ENCODE peak calls at places on chromosomes 3 and 15, in seven cellular contexts. J is left ventricle myocardium inferior, A is endothelial cell of umbilical vein, L is breast epithelium, K is iPS DF 6.9, P is neuronal stem cell, W is neural progenitor cell. R is an unnamed sample. For H3K9me3 and H3K36me3, the result is how much of the 10 kb centered on the place peaks cover.

GRCh38 chr3:194313642-194314430 is 37.3 kb downstream of the CPN2 start:
- DNase-seq in A (no peak), J (peak), L (no peak), W (peak), K (no peak), P (no peak), R (peak)

GRCh38 chr3:122973893-122974615 is 53.5 kb downstream of the SEMA5B start:
- DNase-seq in A (no peak), W (no peak), J (peak), L (no peak), K (no peak), P (no peak), R (no peak)

GRCh38 chr3:23041918-23042696 is 161.0 kb upstream of the UBE2E2 start:
- DNase-seq in P (no peak), K (no peak), A (no peak), J (no peak), W (no peak), L (no peak), R (peak)

GRCh38 chr3:9400626-9401025 is 3.2 kb downstream of the SETD5 start:
- DNase-seq in L (no peak), K (no peak), W (peak), A (peak), J (no peak), P (no peak), R (peak)

GRCh38 chr3:71876135-71876534 is 91.2 kb upstream of the PROK2 start:
- DNase-seq in A (no peak), L (no peak), J (no peak), K (no peak), W (no peak), P (no peak), R (no peak)

GRCh38 chr3:157650191-157650590 is 147.0 kb upstream of the VEPH1 start:
- DNase-seq in A (no peak), J (no peak), W (no peak), L (no peak), P (no peak), K (no peak), R (no peak)

GRCh38 chr3:31891876-31892455 is 89.1 kb downstream of the OSBPL10 start:
- DNase-seq in W (no peak), L (no peak), A (no peak), K (no peak), J (no peak), P (no peak), R (no peak)

GRCh38 chr15:67006089-67007065 is 59.0 kb upstream of the SMAD3 start:
- DNase-seq in L (no peak), J (no peak), A (peak), K (no peak), P (no peak), W (no peak), R (no peak)

GRCh38 chr15:76340802-76341365 is 4.3 kb downstream of the ISL2 start:
- DNase-seq in K (no peak), L (no peak), A (no peak), P (no peak), J (no peak), W (peak), R (peak)

GRCh38 chr3:177521305-177521704 is 324.0 kb upstream of the TBL1XR1 start:
- DNase-seq in W (peak), J (no peak), L (peak), P (no peak), A (no peak), K (peak), R (no peak)

GRCh38 chr15:58724471-58724870 is 25.0 kb downstream of the ADAM10 start:
- DNase-seq in W (no peak), L (no peak), K (no peak), J (no peak), A (no peak), P (no peak), R (peak)

GRCh38 chr3:183486472-183486871 is 58.1 kb upstream of the MCF2L2 start:
- DNase-seq in W (no peak), J (no peak), L (no peak), A (no peak), P (no peak), K (no peak), R (no peak)

GRCh38 chr3:149401215-149401925 is 23.9 kb upstream of the TM4SF1 start:
- DNase-seq in W (no peak), L (no peak), A (peak), K (no peak), P (no peak), J (no peak), R (peak)

GRCh38 chr15:41746802-41747201 is 27.5 kb upstream of the MAPKBP1 start:
- DNase-seq in P (no peak), A (peak), K (no peak), L (no peak), W (no peak), J (no peak), R (peak)

GRCh38 chr3:42704136-42704841 is 1.7 kb upstream of the HHATL start:
- DNase-seq in W (no peak), J (no peak), A (no peak), K (no peak), P (no peak), L (peak), R (no peak)

GRCh38 chr3:58962816-58963215 is 87.0 kb downstream of the CFAP20DC start:
- DNase-seq in J (no peak), A (no peak), P (no peak), L (no peak), K (no peak), W (no peak), R (peak)

GRCh38 chr15:44554934-44555723 is 18.2 kb downstream of the EIF3J start:
- DNase-seq in A (peak), J (no peak), P (no peak), K (no peak), L (no peak), W (no peak), R (no peak)

GRCh38 chr3:67414740-67415139 is 239.7 kb downstream of the SUCLG2 start:
- DNase-seq in K (no peak), J (no peak), A (no peak), L (no peak), P (no peak), W (no peak), R (peak)

GRCh38 chr3:170711786-170712185 is 125.9 kb upstream of the SLC7A14 start:
- DNase-seq in A (no peak), L (no peak), P (no peak), W (no peak), J (no peak), K (no peak), R (no peak)

GRCh38 chr3:196150481-196150880 is 60.7 kb downstream of the ZDHHC19 start:
- DNase-seq in A (no peak), K (no peak), P (no peak), W (no peak), J (no peak), L (no peak), R (no peak)

GRCh38 chr3:185646382-185647133 is 60.5 kb downstream of the SENP2 start:
- DNase-seq in P (no peak), K (no peak), L (no peak), J (no peak), A (no peak), W (peak), R (no peak)

GRCh38 chr3:106343841-106344240 is 475.0 kb upstream of the CBLB start:
- DNase-seq in W (no peak), K (no peak), L (no peak), P (no peak), J (no peak), A (no peak), R (no peak)

GRCh38 chr3:150975992-150976368 is 3.5 kb upstream of the CLRN1 start:
- DNase-seq in W (no peak), P (no peak), K (no peak), L (no peak), J (no peak), A (no peak), R (no peak)

GRCh38 chr3:8095724-8096123 is 405.9 kb upstream of the LMCD1 start:
- DNase-seq in A (peak), L (no peak), P (no peak), W (peak), J (no peak), K (peak), R (no peak)

GRCh38 chr3:151197981-151198767 is 4.8 kb downstream of the GPR171 start:
- DNase-seq in J (no peak), A (no peak), L (no peak), W (no peak), P (no peak), K (no peak), R (peak)

GRCh38 chr3:12143949-12144504 is 14.7 kb downstream of the TIMP4 start:
- DNase-seq in L (no peak), A (no peak), K (no peak), W (no peak), P (no peak), J (peak), R (peak)

GRCh38 chr15:70853270-70853854 is 595 bp downstream of the LARP6 start:
- DNase-seq in K (no peak), L (no peak), A (peak), P (peak), J (no peak), W (peak), R (peak)

GRCh38 chr3:78895528-78895927 is 872.3 kb downstream of the ROBO1 start:
- DNase-seq in K (no peak), W (no peak), P (no peak), J (no peak), L (no peak), A (no peak), R (peak)

GRCh38 chr3:119745942-119746341 is 36.0 kb upstream of the NR1I2 start:
- DNase-seq in J (no peak), P (no peak), W (no peak), K (no peak), L (no peak), A (no peak), R (no peak)

GRCh38 chr15:66362776-66363175 is 6.3 kb upstream of the TIPIN start:
- DNase-seq in P (no peak), J (no peak), A (no peak), W (no peak), K (no peak), L (no peak), R (no peak)

GRCh38 chr3:97914390-97914789 is 57.8 kb downstream of the RIOX2 start:
- DNase-seq in J (no peak), P (no peak), L (no peak), A (peak), K (no peak), W (no peak), R (peak)

GRCh38 chr3:129560931-129561594 is 18.1 kb downstream of the H1-8 start:
- DNase-seq in P (no peak), W (no peak), A (peak), L (peak), J (peak), K (no peak), R (peak)

DNA sequence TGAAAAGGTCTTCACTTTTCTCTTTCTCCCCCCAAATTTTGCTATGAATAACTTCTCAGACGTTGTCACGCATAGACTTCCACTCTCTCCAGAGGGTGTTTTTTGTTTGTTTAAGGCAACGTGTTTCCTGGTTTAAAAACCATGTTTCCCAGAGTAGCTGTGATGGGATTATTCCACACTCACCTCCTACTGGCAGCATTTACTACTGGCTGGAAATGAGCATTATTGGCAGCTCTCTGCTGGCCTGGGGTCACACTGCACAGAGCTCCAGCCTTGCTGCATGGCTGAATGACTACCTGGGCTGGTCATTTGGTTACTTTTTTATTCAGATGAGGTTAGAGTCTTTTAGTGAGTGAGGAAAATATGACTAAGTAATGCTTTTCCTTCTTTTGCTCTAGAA is 65.2 kb downstream of the RARB start:
- DNase-seq in P (no peak), W (no peak), L (no peak), J (no peak), K (no peak), A (peak), R (no peak)
- H3K9me3 ChIP-seq in P (under half), W (under half), L (under half), J (under half), K (under half), A (under half), R (half or more)

GRCh38 chr3:127027811-127028548 is 45.1 kb downstream of the PLXNA1 start:
- DNase-seq in A (no peak), W (no peak), J (no peak), K (no peak), P (no peak), L (no peak), R (no peak)

GRCh38 chr3:127027061-127027735 is 44.3 kb downstream of the PLXNA1 start:
- DNase-seq in A (no peak), P (no peak), L (no peak), K (no peak), W (no peak), J (no peak), R (no peak)

GRCh38 chr3:127028766-127029520 is 46.0 kb downstream of the PLXNA1 start:
- DNase-seq in P (no peak), A (no peak), J (no peak), K (no peak), W (no peak), L (no peak), R (no peak)

GRCh38 chr3:127026661-127027060 is 43.7 kb downstream of the PLXNA1 start:
- DNase-seq in W (no peak), J (no peak), L (no peak), K (no peak), A (no peak), P (no peak), R (no peak)

DNA sequence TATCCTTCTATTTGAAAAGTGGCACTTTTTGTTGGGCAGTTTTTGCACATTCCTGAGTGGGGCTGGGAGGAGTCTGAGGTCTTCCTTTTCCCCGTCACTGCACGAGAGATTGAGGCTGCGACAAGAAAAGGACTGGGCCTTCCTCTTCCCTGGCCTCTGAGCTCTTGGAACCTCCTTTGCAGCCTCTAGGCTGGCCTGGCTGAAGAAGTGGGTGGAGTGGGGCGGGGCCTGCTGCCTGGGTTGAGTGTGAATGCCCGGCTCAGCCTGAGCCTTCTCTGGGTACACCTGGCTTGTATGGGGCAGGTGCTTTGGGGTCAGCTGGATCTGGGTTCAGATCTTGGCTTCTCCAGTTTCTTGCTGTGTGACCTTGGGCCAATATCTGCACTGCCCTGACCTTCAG is 43.1 kb downstream of the PLXNA1 start:
- DNase-seq in W (no peak), J (no peak), A (no peak), P (no peak), K (no peak), L (no peak), R (no peak)
- H3K36me3 ChIP-seq in W (under half), J (half or more), A (under half), P (half or more), K (half or more), L (under half), R (half or more)

GRCh38 chr15:25245801-25246622 is 192.8 kb downstream of the UBE3A start:
- DNase-seq in K (no peak), W (no peak), A (no peak), J (no peak), L (peak), P (no peak), R (no peak)
- H3K9me3 ChIP-seq in K (under half), W (under half), A (under half), J (half or more), L (half or more), P (under half), R (under half)

GRCh38 chr15:89625716-89626115 is 29.6 kb downstream of the KIF7 start:
- DNase-seq in P (no peak), W (no peak), A (no peak), J (no peak), K (no peak), L (no peak), R (no peak)
- H3K36me3 ChIP-seq in P (half or more), W (under half), A (under half), J (under half), K (half or more), L (under half), R (half or more)

DNA sequence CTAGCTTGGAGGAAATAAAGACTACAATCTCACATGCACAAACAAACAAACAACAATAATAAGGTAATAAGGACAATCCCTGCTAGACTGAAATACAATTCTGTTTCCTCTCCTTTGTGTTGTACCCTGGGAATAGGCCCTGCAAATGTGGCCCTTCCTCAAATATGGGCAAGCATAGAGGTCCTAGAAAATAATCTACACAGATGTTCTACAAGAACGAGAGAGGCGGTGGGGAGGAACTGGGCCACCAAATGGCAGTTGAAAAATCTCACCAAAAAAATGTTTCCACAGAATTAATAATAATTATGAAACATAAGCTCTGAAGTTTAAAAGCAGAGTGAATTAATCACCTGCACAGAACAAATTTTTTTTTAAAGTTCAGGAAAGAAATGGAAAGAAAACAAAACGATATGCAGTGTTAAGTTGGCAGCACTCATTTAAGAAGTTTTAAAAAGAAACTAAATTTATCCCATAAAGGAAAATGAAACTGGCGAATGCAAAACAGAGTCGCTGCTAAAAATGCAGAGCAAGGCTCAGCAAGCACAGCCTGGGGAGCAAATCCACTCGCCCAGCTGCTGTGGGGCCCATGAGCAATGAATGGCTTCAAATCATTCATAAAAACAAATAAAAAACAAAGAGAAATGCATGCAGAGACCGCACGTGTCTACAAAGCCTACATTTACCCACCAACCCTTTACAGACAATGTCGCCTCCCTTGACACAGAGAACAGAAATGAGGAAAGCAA is 475.4 kb downstream of the OCA2 start:
- DNase-seq in L (no peak), K (no peak), P (no peak), A (no peak), J (no peak), W (no peak), R (no peak)
- H3K9me3 ChIP-seq in L (under half), K (under half), P (under half), A (under half), J (under half), W (under half), R (under half)

DNA sequence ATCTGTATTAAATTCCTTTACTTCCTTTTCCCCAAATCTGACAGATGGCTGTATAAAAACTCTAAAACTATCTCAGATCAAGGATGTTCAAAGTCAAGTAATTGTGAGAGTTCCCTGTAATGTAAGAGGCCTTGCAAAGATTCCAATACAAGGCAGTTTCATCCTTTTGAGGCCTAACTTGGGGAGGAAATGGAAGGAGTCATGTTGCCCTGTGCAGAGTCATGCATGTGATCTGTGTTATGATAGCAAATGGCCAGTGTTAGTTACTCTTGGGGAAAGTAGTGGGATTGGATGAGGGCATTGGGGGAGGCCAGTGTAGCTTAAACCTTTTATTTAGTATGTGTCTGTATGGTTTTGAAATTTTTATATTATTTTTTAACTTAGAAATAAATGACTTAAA is 23.7 kb upstream of the FBXL22 start:
- DNase-seq in K (no peak), P (no peak), L (no peak), W (no peak), A (no peak), J (no peak), R (peak)
- H3K36me3 ChIP-seq in K (under half), P (half or more), L (under half), W (under half), A (under half), J (half or more), R (half or more)

DNA sequence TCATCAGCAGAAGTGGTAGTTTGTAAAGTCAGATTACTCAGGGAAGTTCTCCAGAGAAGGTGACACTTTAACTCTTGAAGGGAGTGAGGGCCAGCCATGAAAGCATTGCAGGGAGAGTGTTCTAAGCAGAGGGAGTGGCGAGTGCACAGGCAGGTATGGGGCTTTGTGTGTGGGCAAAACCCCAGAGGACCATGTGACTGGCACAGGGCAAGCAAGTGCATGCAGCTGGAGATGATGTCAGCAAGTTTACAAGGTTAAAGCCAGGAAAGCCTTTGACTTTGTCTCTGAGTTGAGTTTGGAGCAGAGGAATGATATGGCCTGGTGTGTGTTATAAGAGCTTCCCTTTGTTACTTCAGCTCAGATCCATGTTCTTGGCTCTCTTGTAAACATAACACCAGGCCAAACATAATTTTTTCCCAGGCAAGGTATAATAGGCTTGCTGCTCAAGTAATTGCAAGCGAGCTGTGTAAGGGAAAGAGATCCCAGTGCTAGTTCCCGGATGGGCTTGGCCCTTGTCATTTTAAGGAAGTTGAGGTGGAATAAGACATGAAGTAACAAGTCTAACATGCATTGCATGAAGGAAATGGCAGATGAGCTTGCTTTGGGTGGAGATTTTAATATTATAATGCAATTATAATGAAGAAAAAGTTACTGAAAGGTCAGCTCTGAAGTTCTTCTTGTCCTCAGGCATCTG is 341.1 kb upstream of the LRRC3B start:
- DNase-seq in A (no peak), P (no peak), J (no peak), L (no peak), K (no peak), W (no peak), R (no peak)
- H3K9me3 ChIP-seq in A (under half), P (under half), J (under half), L (under half), K (under half), W (under half), R (under half)